ENCODE peak calls at places on chromosomes 1 and 21, in seven cellular contexts. O is endothelial cell of umbilical vein, C is kidney, S is cardiac fibroblast, E is A549, B is right cardiac atrium, X is colonic mucosa. A is an unnamed sample.

GRCh38 chr1:184457500-184457899 is 70.7 kb downstream of the C1orf21 start:
- DNase-seq in O (no peak), C (no peak), S (peak), E (no peak), B (no peak), X (no peak), A (peak)

GRCh38 chr1:230280906-230281413 is 145.2 kb downstream of the PGBD5 start:
- DNase-seq in O (no peak), C (no peak), S (no peak), E (no peak), B (no peak), X (no peak), A (no peak)

GRCh38 chr1:204685236-204686006 is at the start of gene LRRN2:
- DNase-seq in O (no peak), C (no peak), S (no peak), E (peak), B (peak), X (peak), A (no peak)

GRCh38 chr1:93591291-93591832 is 90.3 kb downstream of the BCAR3 start:
- DNase-seq in O (no peak), C (no peak), S (no peak), E (peak), B (no peak), X (no peak), A (no peak)

GRCh38 chr1:35717911-35718476 is 690 bp downstream of the C1orf216 start:
- DNase-seq in O (peak), C (peak), S (peak), E (peak), B (peak), X (peak), A (no peak)

GRCh38 chr1:201885531-201886075 is 3.1 kb upstream of the SHISA4 start:
- DNase-seq in O (no peak), C (no peak), S (peak), E (peak), B (no peak), X (no peak), A (no peak)

GRCh38 chr1:232376632-232377493 is 253.1 kb downstream of the SIPA1L2 start:
- DNase-seq in O (no peak), C (no peak), S (no peak), E (no peak), B (no peak), X (no peak), A (no peak)

GRCh38 chr1:234963180-234963903 is 165.3 kb downstream of the TOMM20 start:
- DNase-seq in O (peak), C (peak), S (peak), E (peak), B (peak), X (peak), A (peak)

GRCh38 chr1:109446236-109446635 is 20.0 kb upstream of the PSMA5 start:
- DNase-seq in O (no peak), C (no peak), S (no peak), E (no peak), B (no peak), X (no peak), A (no peak)

GRCh38 chr1:177913762-177914540 is 55.9 kb downstream of the SEC16B start:
- DNase-seq in O (peak), C (no peak), S (peak), E (peak), B (no peak), X (peak), A (no peak)

GRCh38 chr21:26756491-26757159 is 88.6 kb downstream of the ADAMTS1 start:
- DNase-seq in O (no peak), C (no peak), S (no peak), E (no peak), B (no peak), X (no peak), A (peak)

GRCh38 chr1:47782414-47783165 is 214.6 kb downstream of the TRABD2B start:
- DNase-seq in O (no peak), C (no peak), S (peak), E (no peak), B (no peak), X (no peak), A (peak)

GRCh38 chr1:186183219-186183618 is 191.8 kb downstream of the TPR start:
- DNase-seq in O (no peak), C (no peak), S (peak), E (peak), B (peak), X (no peak), A (peak)

GRCh38 chr1:19450811-19451564 is 34.4 kb downstream of the CAPZB start:
- DNase-seq in O (peak), C (no peak), S (peak), E (peak), B (no peak), X (no peak), A (peak)

GRCh38 chr1:160362168-160362941 is 4.5 kb upstream of the NHLH1 start:
- DNase-seq in O (no peak), C (no peak), S (no peak), E (no peak), B (no peak), X (no peak), A (no peak)

GRCh38 chr1:121471517-121471916 is 286.7 kb downstream of the SRGAP2C start:
- DNase-seq in O (no peak), C (no peak), S (no peak), E (no peak), B (no peak), X (no peak), A (no peak)

GRCh38 chr1:24062221-24062620 is 49.7 kb downstream of the MYOM3 start:
- DNase-seq in O (no peak), C (no peak), S (no peak), E (no peak), B (no peak), X (no peak), A (no peak)

GRCh38 chr1:24060482-24060881 is 51.5 kb downstream of the MYOM3 start:
- DNase-seq in O (no peak), C (no peak), S (no peak), E (no peak), B (no peak), X (no peak), A (no peak)

GRCh38 chr1:24055681-24056080 is 56.3 kb downstream of the MYOM3 start:
- DNase-seq in O (no peak), C (no peak), S (no peak), E (no peak), B (no peak), X (no peak), A (no peak)

GRCh38 chr1:24057171-24057570 is 54.8 kb downstream of the MYOM3 start:
- DNase-seq in O (no peak), C (no peak), S (no peak), E (no peak), B (no peak), X (no peak), A (no peak)

DNA sequence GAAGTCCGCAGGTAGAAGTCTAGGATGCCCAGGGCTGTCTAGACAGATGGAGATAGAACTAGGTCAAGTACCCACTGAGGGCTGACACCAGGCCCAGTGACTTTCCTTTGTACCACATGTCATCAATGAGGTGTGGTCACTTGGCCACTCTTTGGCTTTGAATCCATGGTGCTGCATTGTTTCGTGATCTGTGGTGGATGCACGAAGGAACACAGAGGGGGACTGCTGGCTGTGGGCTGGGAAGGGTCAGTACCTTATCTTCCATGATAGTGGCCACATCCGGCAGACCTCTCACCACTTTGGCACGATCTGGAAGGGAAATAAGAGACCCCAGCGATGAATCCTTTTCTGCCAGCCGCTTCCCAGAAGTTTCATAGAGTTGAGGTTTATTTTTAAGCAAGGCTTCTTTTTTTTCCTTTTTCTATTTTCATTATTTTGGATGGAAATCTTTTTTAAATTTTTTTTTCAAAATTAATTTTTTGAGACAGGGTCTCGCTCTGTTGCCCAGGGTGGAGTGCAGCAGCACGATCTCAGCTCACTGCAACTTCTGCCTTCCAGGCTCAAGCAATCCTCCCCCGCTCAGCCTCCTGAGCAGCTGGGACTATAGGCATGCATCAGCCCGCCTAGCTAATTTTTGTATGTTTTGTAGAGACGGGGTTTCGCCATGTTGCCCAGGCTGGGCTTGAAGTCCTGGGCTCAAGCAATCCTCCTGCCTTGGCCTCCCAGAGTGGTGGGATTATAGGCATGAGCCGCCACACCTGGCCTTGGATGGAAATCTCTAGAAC is 53.1 kb downstream of the MYOM3 start:
- DNase-seq in O (no peak), C (no peak), S (no peak), E (no peak), B (no peak), X (no peak), A (no peak)
- H3K4me3 ChIP-seq in O (no peak), C (no peak), S (no peak), E (no peak), B (no peak), X (no peak), A (no peak)

DNA sequence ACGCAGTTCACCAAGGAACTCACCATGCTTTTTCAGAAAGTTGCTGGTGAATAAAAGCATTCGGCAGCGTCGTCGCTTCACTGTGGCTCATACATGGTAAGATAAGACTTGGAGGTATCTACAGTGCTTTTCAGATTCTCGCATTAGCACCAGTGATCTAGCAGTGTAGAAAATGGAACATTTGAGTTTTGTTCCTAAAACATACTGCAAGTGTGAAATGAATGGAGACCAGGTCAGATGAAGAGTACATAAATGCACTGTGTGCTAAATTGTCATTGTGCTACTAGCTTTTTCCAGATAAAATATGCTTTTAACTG is 200.3 kb downstream of the PDE4B start:
- DNase-seq in O (no peak), C (no peak), S (no peak), E (peak), B (no peak), X (no peak), A (no peak)
- H3K4me3 ChIP-seq in O (no peak), C (no peak), S (no peak), E (peak), B (no peak), X (no peak), A (no peak)

DNA sequence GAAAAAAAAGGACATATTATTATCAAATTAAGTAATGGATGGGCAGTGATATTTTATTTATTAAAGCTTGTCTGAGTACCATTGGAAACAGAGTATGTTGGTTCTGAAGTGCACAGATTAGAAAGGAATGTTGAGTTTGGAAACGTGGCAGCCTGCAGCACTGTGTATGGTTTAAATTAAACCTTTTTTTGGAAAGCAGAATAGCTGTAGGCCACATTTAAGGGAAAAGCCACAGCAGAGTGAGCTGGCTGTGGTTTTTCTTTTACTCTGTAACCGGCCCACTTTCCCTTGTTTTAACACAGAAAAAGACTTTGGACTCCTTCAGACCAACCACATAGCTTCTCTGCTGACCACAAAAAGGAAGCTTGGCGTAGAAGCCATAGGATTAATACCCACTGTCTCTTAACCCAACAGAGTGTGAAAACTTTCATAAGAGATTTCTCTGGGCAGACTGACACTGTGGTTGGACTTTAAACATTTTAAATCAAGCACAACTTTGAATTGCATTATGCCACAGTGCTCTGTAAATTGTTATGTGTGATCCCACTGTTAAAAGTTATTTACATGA is 75.1 kb downstream of the NFIA start:
- DNase-seq in O (no peak), C (no peak), S (peak), E (no peak), B (no peak), X (no peak), A (peak)
- H3K4me3 ChIP-seq in O (no peak), C (no peak), S (no peak), E (no peak), B (no peak), X (no peak), A (no peak)

GRCh38 chr1:64082459-64082858 is 121.0 kb upstream of the UBE2U start:
- DNase-seq in O (no peak), C (no peak), S (peak), E (peak), B (no peak), X (no peak), A (peak)
- H3K4me3 ChIP-seq in O (no peak), C (no peak), S (no peak), E (no peak), B (no peak), X (no peak), A (no peak)

GRCh38 chr1:41486892-41487728 is 2.6 kb upstream of the EDN2 start:
- DNase-seq in O (no peak), C (peak), S (peak), E (no peak), B (no peak), X (no peak), A (no peak)
- H3K4me3 ChIP-seq in O (no peak), C (no peak), S (no peak), E (no peak), B (no peak), X (no peak), A (no peak)

DNA sequence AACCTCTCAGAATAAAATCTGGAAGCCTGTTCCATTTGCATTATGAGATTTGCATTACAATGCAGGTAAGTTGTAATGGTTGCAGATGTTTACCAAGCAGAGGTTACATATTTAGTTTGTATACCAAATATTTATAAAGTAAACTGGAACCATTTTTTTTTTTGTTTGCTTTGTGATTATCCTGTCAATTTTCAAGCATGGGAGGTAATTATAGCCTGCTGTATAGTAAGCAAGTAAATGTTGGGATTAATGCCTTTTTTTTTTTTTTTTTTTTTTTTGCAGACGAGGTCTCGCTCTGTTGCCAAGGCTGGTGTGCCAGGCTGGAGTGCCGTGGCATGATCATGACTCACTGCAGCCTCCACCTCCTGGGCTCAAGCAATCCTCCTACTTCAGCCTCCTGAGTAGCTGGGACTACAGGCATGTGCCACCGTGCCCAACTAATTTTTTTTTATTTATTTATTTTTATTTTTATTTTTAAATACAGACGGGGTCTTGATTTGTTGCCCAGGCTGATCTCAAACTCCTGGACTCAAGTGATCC is 21.0 kb downstream of the NFYC start:
- DNase-seq in O (no peak), C (no peak), S (no peak), E (no peak), B (no peak), X (no peak), A (no peak)
- H3K4me3 ChIP-seq in O (no peak), C (no peak), S (no peak), E (no peak), B (peak), X (no peak), A (no peak)